ENCODE peak calls at places on chromosomes 1 and 21, in six cellular contexts. One of them, this sample, is unnamed.

GRCh38 chr1:1217621-1218523 is 3.9 kb upstream of the TNFRSF4 start:
- DNase-seq in astrocyte of the spinal cord: no peak
- DNase-seq in T-helper 2 cell: no peak
- DNase-seq in stimulated activated CD8-positive, alpha-beta memory T cell treated with anti-CD3 and anti-CD28 coated beads, Interleukin-4, amount 100 ng/mL, for 1 hour: no peak
- DNase-seq in C1 segment of cervical spinal cord: no peak
- DNase-seq in amniotic stem cell: no peak
- DNase-seq in this sample: no peak

GRCh38 chr1:205481629-205482071 is 22.8 kb upstream of the CDK18 start:
- DNase-seq in astrocyte of the spinal cord: no peak
- DNase-seq in T-helper 2 cell: peak; percentile 68
- DNase-seq in stimulated activated CD8-positive, alpha-beta memory T cell treated with anti-CD3 and anti-CD28 coated beads, Interleukin-4, amount 100 ng/mL, for 1 hour: no peak
- DNase-seq in C1 segment of cervical spinal cord: no peak
- DNase-seq in amniotic stem cell: no peak
- DNase-seq in this sample: no peak

GRCh38 chr1:15222653-15223303 is 24.2 kb upstream of the FHAD1 start:
- DNase-seq in astrocyte of the spinal cord: no peak
- DNase-seq in T-helper 2 cell: no peak
- DNase-seq in stimulated activated CD8-positive, alpha-beta memory T cell treated with anti-CD3 and anti-CD28 coated beads, Interleukin-4, amount 100 ng/mL, for 1 hour: no peak
- DNase-seq in C1 segment of cervical spinal cord: no peak
- DNase-seq in amniotic stem cell: no peak
- DNase-seq in this sample: no peak

GRCh38 chr1:243734311-243734700 is 115.7 kb downstream of the AKT3 start:
- DNase-seq in astrocyte of the spinal cord: no peak
- DNase-seq in T-helper 2 cell: no peak
- DNase-seq in stimulated activated CD8-positive, alpha-beta memory T cell treated with anti-CD3 and anti-CD28 coated beads, Interleukin-4, amount 100 ng/mL, for 1 hour: no peak
- DNase-seq in C1 segment of cervical spinal cord: no peak
- DNase-seq in amniotic stem cell: no peak
- DNase-seq in this sample: peak; percentile 24

GRCh38 chr1:7224081-7224534 is 438.9 kb downstream of the CAMTA1 start:
- DNase-seq in astrocyte of the spinal cord: no peak
- DNase-seq in T-helper 2 cell: no peak
- DNase-seq in stimulated activated CD8-positive, alpha-beta memory T cell treated with anti-CD3 and anti-CD28 coated beads, Interleukin-4, amount 100 ng/mL, for 1 hour: no peak
- DNase-seq in C1 segment of cervical spinal cord: no peak
- DNase-seq in amniotic stem cell: no peak
- DNase-seq in this sample: no peak

GRCh38 chr1:55064861-55065263 is 25.5 kb downstream of the PCSK9 start:
- DNase-seq in astrocyte of the spinal cord: peak; percentile 68
- DNase-seq in T-helper 2 cell: no peak
- DNase-seq in stimulated activated CD8-positive, alpha-beta memory T cell treated with anti-CD3 and anti-CD28 coated beads, Interleukin-4, amount 100 ng/mL, for 1 hour: no peak
- DNase-seq in C1 segment of cervical spinal cord: no peak
- DNase-seq in amniotic stem cell: no peak
- DNase-seq in this sample: no peak

GRCh38 chr1:53982034-53982761 is 35.8 kb downstream of the LDLRAD1 start:
- DNase-seq in astrocyte of the spinal cord: peak; percentile 22
- DNase-seq in T-helper 2 cell: no peak
- DNase-seq in stimulated activated CD8-positive, alpha-beta memory T cell treated with anti-CD3 and anti-CD28 coated beads, Interleukin-4, amount 100 ng/mL, for 1 hour: no peak
- DNase-seq in C1 segment of cervical spinal cord: no peak
- DNase-seq in amniotic stem cell: no peak
- DNase-seq in this sample: peak; percentile 59

GRCh38 chr1:230280906-230281413 is 145.2 kb downstream of the PGBD5 start:
- DNase-seq in astrocyte of the spinal cord: no peak
- DNase-seq in T-helper 2 cell: no peak
- DNase-seq in stimulated activated CD8-positive, alpha-beta memory T cell treated with anti-CD3 and anti-CD28 coated beads, Interleukin-4, amount 100 ng/mL, for 1 hour: no peak
- DNase-seq in C1 segment of cervical spinal cord: no peak
- DNase-seq in amniotic stem cell: no peak
- DNase-seq in this sample: no peak

GRCh38 chr1:158246650-158247049 is 7.6 kb upstream of the CD1A start:
- DNase-seq in astrocyte of the spinal cord: no peak
- DNase-seq in T-helper 2 cell: no peak
- DNase-seq in stimulated activated CD8-positive, alpha-beta memory T cell treated with anti-CD3 and anti-CD28 coated beads, Interleukin-4, amount 100 ng/mL, for 1 hour: no peak
- DNase-seq in C1 segment of cervical spinal cord: no peak
- DNase-seq in amniotic stem cell: no peak
- DNase-seq in this sample: peak; percentile 26

GRCh38 chr1:227255086-227255732 is 63.1 kb downstream of the CDC42BPA start:
- DNase-seq in astrocyte of the spinal cord: no peak
- DNase-seq in T-helper 2 cell: no peak
- DNase-seq in stimulated activated CD8-positive, alpha-beta memory T cell treated with anti-CD3 and anti-CD28 coated beads, Interleukin-4, amount 100 ng/mL, for 1 hour: no peak
- DNase-seq in C1 segment of cervical spinal cord: no peak
- DNase-seq in amniotic stem cell: no peak
- DNase-seq in this sample: no peak

GRCh38 chr21:22711636-22712035 is 1713.4 kb downstream of the NCAM2 start:
- DNase-seq in astrocyte of the spinal cord: no peak
- DNase-seq in T-helper 2 cell: no peak
- DNase-seq in stimulated activated CD8-positive, alpha-beta memory T cell treated with anti-CD3 and anti-CD28 coated beads, Interleukin-4, amount 100 ng/mL, for 1 hour: no peak
- DNase-seq in C1 segment of cervical spinal cord: no peak
- DNase-seq in amniotic stem cell: no peak
- DNase-seq in this sample: no peak

GRCh38 chr1:40784771-40785151 is 1.2 kb downstream of the KCNQ4 start:
- DNase-seq in astrocyte of the spinal cord: no peak
- DNase-seq in T-helper 2 cell: no peak
- DNase-seq in stimulated activated CD8-positive, alpha-beta memory T cell treated with anti-CD3 and anti-CD28 coated beads, Interleukin-4, amount 100 ng/mL, for 1 hour: no peak
- DNase-seq in C1 segment of cervical spinal cord: no peak
- DNase-seq in amniotic stem cell: no peak
- DNase-seq in this sample: no peak

GRCh38 chr1:97999320-97999719 is 78.5 kb upstream of the DPYD start:
- DNase-seq in astrocyte of the spinal cord: peak; percentile 81
- DNase-seq in T-helper 2 cell: no peak
- DNase-seq in stimulated activated CD8-positive, alpha-beta memory T cell treated with anti-CD3 and anti-CD28 coated beads, Interleukin-4, amount 100 ng/mL, for 1 hour: no peak
- DNase-seq in C1 segment of cervical spinal cord: no peak
- DNase-seq in amniotic stem cell: peak; percentile 59
- DNase-seq in this sample: no peak

GRCh38 chr21:32712043-32712442 is 15.8 kb downstream of the SYNJ1 start:
- DNase-seq in astrocyte of the spinal cord: peak; percentile 22
- DNase-seq in T-helper 2 cell: no peak
- DNase-seq in stimulated activated CD8-positive, alpha-beta memory T cell treated with anti-CD3 and anti-CD28 coated beads, Interleukin-4, amount 100 ng/mL, for 1 hour: no peak
- DNase-seq in C1 segment of cervical spinal cord: no peak
- DNase-seq in amniotic stem cell: no peak
- DNase-seq in this sample: peak; percentile 9

GRCh38 chr1:218851601-218852000 is 322.1 kb upstream of the LYPLAL1 start:
- DNase-seq in astrocyte of the spinal cord: peak; percentile 63
- DNase-seq in T-helper 2 cell: no peak
- DNase-seq in stimulated activated CD8-positive, alpha-beta memory T cell treated with anti-CD3 and anti-CD28 coated beads, Interleukin-4, amount 100 ng/mL, for 1 hour: no peak
- DNase-seq in C1 segment of cervical spinal cord: no peak
- DNase-seq in amniotic stem cell: no peak
- DNase-seq in this sample: no peak

GRCh38 chr1:40519517-40519916 is 10.9 kb downstream of the EXO5 start:
- DNase-seq in astrocyte of the spinal cord: no peak
- DNase-seq in T-helper 2 cell: no peak
- DNase-seq in stimulated activated CD8-positive, alpha-beta memory T cell treated with anti-CD3 and anti-CD28 coated beads, Interleukin-4, amount 100 ng/mL, for 1 hour: no peak
- DNase-seq in C1 segment of cervical spinal cord: no peak
- DNase-seq in amniotic stem cell: no peak
- DNase-seq in this sample: peak; percentile 37

GRCh38 chr21:44800971-44801467 is 601 bp downstream of the UBE2G2 start:
- DNase-seq in astrocyte of the spinal cord: peak; percentile 32
- DNase-seq in T-helper 2 cell: peak; percentile 16
- DNase-seq in stimulated activated CD8-positive, alpha-beta memory T cell treated with anti-CD3 and anti-CD28 coated beads, Interleukin-4, amount 100 ng/mL, for 1 hour: no peak
- DNase-seq in C1 segment of cervical spinal cord: no peak
- DNase-seq in amniotic stem cell: no peak
- DNase-seq in this sample: peak; percentile 61

GRCh38 chr1:116878804-116879477 is 30.8 kb upstream of the PTGFRN start:
- DNase-seq in astrocyte of the spinal cord: peak; percentile 64
- DNase-seq in T-helper 2 cell: no peak
- DNase-seq in stimulated activated CD8-positive, alpha-beta memory T cell treated with anti-CD3 and anti-CD28 coated beads, Interleukin-4, amount 100 ng/mL, for 1 hour: no peak
- DNase-seq in C1 segment of cervical spinal cord: peak; percentile 53
- DNase-seq in amniotic stem cell: no peak
- DNase-seq in this sample: peak; percentile 74

GRCh38 chr21:35932232-35932911 is 128.0 kb downstream of the SETD4 start:
- DNase-seq in astrocyte of the spinal cord: peak; percentile 91
- DNase-seq in T-helper 2 cell: no peak
- DNase-seq in stimulated activated CD8-positive, alpha-beta memory T cell treated with anti-CD3 and anti-CD28 coated beads, Interleukin-4, amount 100 ng/mL, for 1 hour: no peak
- DNase-seq in C1 segment of cervical spinal cord: no peak
- DNase-seq in amniotic stem cell: peak; percentile 46
- DNase-seq in this sample: peak; percentile 94

GRCh38 chr21:31772674-31773555 is 41.0 kb upstream of the SCAF4 start:
- DNase-seq in astrocyte of the spinal cord: no peak
- DNase-seq in T-helper 2 cell: no peak
- DNase-seq in stimulated activated CD8-positive, alpha-beta memory T cell treated with anti-CD3 and anti-CD28 coated beads, Interleukin-4, amount 100 ng/mL, for 1 hour: no peak
- DNase-seq in C1 segment of cervical spinal cord: no peak
- DNase-seq in amniotic stem cell: no peak
- DNase-seq in this sample: peak; percentile 6

GRCh38 chr21:43203523-43204080 is 34.8 kb downstream of the CRYAA start:
- DNase-seq in astrocyte of the spinal cord: no peak
- DNase-seq in T-helper 2 cell: no peak
- DNase-seq in stimulated activated CD8-positive, alpha-beta memory T cell treated with anti-CD3 and anti-CD28 coated beads, Interleukin-4, amount 100 ng/mL, for 1 hour: no peak
- DNase-seq in C1 segment of cervical spinal cord: no peak
- DNase-seq in amniotic stem cell: no peak
- DNase-seq in this sample: no peak

GRCh38 chr1:41907446-41907845 is 11.3 kb downstream of the HIVEP3 start:
- DNase-seq in astrocyte of the spinal cord: no peak
- DNase-seq in T-helper 2 cell: no peak
- DNase-seq in stimulated activated CD8-positive, alpha-beta memory T cell treated with anti-CD3 and anti-CD28 coated beads, Interleukin-4, amount 100 ng/mL, for 1 hour: no peak
- DNase-seq in C1 segment of cervical spinal cord: no peak
- DNase-seq in amniotic stem cell: no peak
- DNase-seq in this sample: no peak

GRCh38 chr1:97820470-97821188 is 100.2 kb downstream of the DPYD start:
- DNase-seq in astrocyte of the spinal cord: peak; percentile 58
- DNase-seq in T-helper 2 cell: no peak
- DNase-seq in stimulated activated CD8-positive, alpha-beta memory T cell treated with anti-CD3 and anti-CD28 coated beads, Interleukin-4, amount 100 ng/mL, for 1 hour: no peak
- DNase-seq in C1 segment of cervical spinal cord: no peak
- DNase-seq in amniotic stem cell: no peak
- DNase-seq in this sample: peak; percentile 53

GRCh38 chr1:46172321-46172720 is 2.6 kb upstream of the TSPAN1 start:
- DNase-seq in astrocyte of the spinal cord: no peak
- DNase-seq in T-helper 2 cell: no peak
- DNase-seq in stimulated activated CD8-positive, alpha-beta memory T cell treated with anti-CD3 and anti-CD28 coated beads, Interleukin-4, amount 100 ng/mL, for 1 hour: no peak
- DNase-seq in C1 segment of cervical spinal cord: no peak
- DNase-seq in amniotic stem cell: no peak
- DNase-seq in this sample: no peak

GRCh38 chr1:37176269-37176668 is 142.0 kb upstream of the GRIK3 start:
- DNase-seq in astrocyte of the spinal cord: no peak
- DNase-seq in T-helper 2 cell: no peak
- DNase-seq in stimulated activated CD8-positive, alpha-beta memory T cell treated with anti-CD3 and anti-CD28 coated beads, Interleukin-4, amount 100 ng/mL, for 1 hour: no peak
- DNase-seq in C1 segment of cervical spinal cord: no peak
- DNase-seq in amniotic stem cell: no peak
- DNase-seq in this sample: no peak

GRCh38 chr1:155871390-155871789 is 12.0 kb downstream of the SYT11 start:
- DNase-seq in astrocyte of the spinal cord: peak; percentile 32
- DNase-seq in T-helper 2 cell: no peak
- DNase-seq in stimulated activated CD8-positive, alpha-beta memory T cell treated with anti-CD3 and anti-CD28 coated beads, Interleukin-4, amount 100 ng/mL, for 1 hour: no peak
- DNase-seq in C1 segment of cervical spinal cord: peak; percentile 85
- DNase-seq in amniotic stem cell: no peak
- DNase-seq in this sample: no peak

GRCh38 chr1:71365451-71365850 is 284.6 kb upstream of the ZRANB2 start:
- DNase-seq in astrocyte of the spinal cord: peak; percentile 28
- DNase-seq in T-helper 2 cell: no peak
- DNase-seq in stimulated activated CD8-positive, alpha-beta memory T cell treated with anti-CD3 and anti-CD28 coated beads, Interleukin-4, amount 100 ng/mL, for 1 hour: no peak
- DNase-seq in C1 segment of cervical spinal cord: no peak
- DNase-seq in amniotic stem cell: no peak
- DNase-seq in this sample: no peak

GRCh38 chr1:175823401-175823800 is 80.0 kb upstream of the TNR start:
- DNase-seq in astrocyte of the spinal cord: no peak
- DNase-seq in T-helper 2 cell: no peak
- DNase-seq in stimulated activated CD8-positive, alpha-beta memory T cell treated with anti-CD3 and anti-CD28 coated beads, Interleukin-4, amount 100 ng/mL, for 1 hour: no peak
- DNase-seq in C1 segment of cervical spinal cord: no peak
- DNase-seq in amniotic stem cell: no peak
- DNase-seq in this sample: no peak

GRCh38 chr1:14710331-14710730 is 111.8 kb downstream of the KAZN start:
- DNase-seq in astrocyte of the spinal cord: no peak
- DNase-seq in T-helper 2 cell: no peak
- DNase-seq in stimulated activated CD8-positive, alpha-beta memory T cell treated with anti-CD3 and anti-CD28 coated beads, Interleukin-4, amount 100 ng/mL, for 1 hour: no peak
- DNase-seq in C1 segment of cervical spinal cord: no peak
- DNase-seq in amniotic stem cell: no peak
- DNase-seq in this sample: no peak

GRCh38 chr21:25963186-25963585 is 207.4 kb downstream of the APP start:
- DNase-seq in astrocyte of the spinal cord: peak; percentile 78
- DNase-seq in T-helper 2 cell: no peak
- DNase-seq in stimulated activated CD8-positive, alpha-beta memory T cell treated with anti-CD3 and anti-CD28 coated beads, Interleukin-4, amount 100 ng/mL, for 1 hour: no peak
- DNase-seq in C1 segment of cervical spinal cord: no peak
- DNase-seq in amniotic stem cell: no peak
- DNase-seq in this sample: no peak

GRCh38 chr1:185850366-185850765 is 116.2 kb downstream of the HMCN1 start:
- DNase-seq in astrocyte of the spinal cord: no peak
- DNase-seq in T-helper 2 cell: no peak
- DNase-seq in stimulated activated CD8-positive, alpha-beta memory T cell treated with anti-CD3 and anti-CD28 coated beads, Interleukin-4, amount 100 ng/mL, for 1 hour: no peak
- DNase-seq in C1 segment of cervical spinal cord: no peak
- DNase-seq in amniotic stem cell: peak; percentile 15
- DNase-seq in this sample: no peak

GRCh38 chr1:3469104-3469848 is 14.8 kb downstream of the ARHGEF16 start:
- DNase-seq in astrocyte of the spinal cord: no peak
- DNase-seq in T-helper 2 cell: no peak
- DNase-seq in stimulated activated CD8-positive, alpha-beta memory T cell treated with anti-CD3 and anti-CD28 coated beads, Interleukin-4, amount 100 ng/mL, for 1 hour: no peak
- DNase-seq in C1 segment of cervical spinal cord: no peak
- DNase-seq in amniotic stem cell: no peak
- DNase-seq in this sample: no peak

GRCh38 chr1:29542476-29543015 is 306.2 kb downstream of the PTPRU start:
- DNase-seq in astrocyte of the spinal cord: no peak
- DNase-seq in T-helper 2 cell: no peak
- DNase-seq in stimulated activated CD8-positive, alpha-beta memory T cell treated with anti-CD3 and anti-CD28 coated beads, Interleukin-4, amount 100 ng/mL, for 1 hour: no peak
- DNase-seq in C1 segment of cervical spinal cord: no peak
- DNase-seq in amniotic stem cell: no peak
- DNase-seq in this sample: no peak

GRCh38 chr21:41763398-41763931 is 3.4 kb downstream of the RIPK4 start:
- DNase-seq in astrocyte of the spinal cord: no peak
- DNase-seq in T-helper 2 cell: no peak
- DNase-seq in stimulated activated CD8-positive, alpha-beta memory T cell treated with anti-CD3 and anti-CD28 coated beads, Interleukin-4, amount 100 ng/mL, for 1 hour: no peak
- DNase-seq in C1 segment of cervical spinal cord: no peak
- DNase-seq in amniotic stem cell: no peak
- DNase-seq in this sample: no peak

GRCh38 chr1:11151854-11152612 is 37.1 kb upstream of the ANGPTL7 start:
- DNase-seq in astrocyte of the spinal cord: peak; percentile 40
- DNase-seq in T-helper 2 cell: no peak
- DNase-seq in stimulated activated CD8-positive, alpha-beta memory T cell treated with anti-CD3 and anti-CD28 coated beads, Interleukin-4, amount 100 ng/mL, for 1 hour: no peak
- DNase-seq in C1 segment of cervical spinal cord: no peak
- DNase-seq in amniotic stem cell: no peak
- DNase-seq in this sample: no peak

GRCh38 chr1:236394905-236395779 is 1.1 kb downstream of the EDARADD start:
- DNase-seq in astrocyte of the spinal cord: no peak
- DNase-seq in T-helper 2 cell: peak; percentile 48
- DNase-seq in stimulated activated CD8-positive, alpha-beta memory T cell treated with anti-CD3 and anti-CD28 coated beads, Interleukin-4, amount 100 ng/mL, for 1 hour: no peak
- DNase-seq in C1 segment of cervical spinal cord: no peak
- DNase-seq in amniotic stem cell: peak; percentile 22
- DNase-seq in this sample: peak; percentile 55

GRCh38 chr1:34781844-34782391 is 904 bp downstream of the GJB3 start:
- DNase-seq in astrocyte of the spinal cord: no peak
- DNase-seq in T-helper 2 cell: no peak
- DNase-seq in stimulated activated CD8-positive, alpha-beta memory T cell treated with anti-CD3 and anti-CD28 coated beads, Interleukin-4, amount 100 ng/mL, for 1 hour: no peak
- DNase-seq in C1 segment of cervical spinal cord: no peak
- DNase-seq in amniotic stem cell: no peak
- DNase-seq in this sample: no peak